ENCODE peak calls at places on chromosome 11, in seven cellular contexts. X, W, T, P, I, V and B are unnamed samples.

GRCh38 chr11:120316880-120317688 is 8.0 kb upstream of the TLCD5 start:
- DNase-seq in W (peak), I (peak), X (no peak), P (no peak), T (peak), V (peak), B (peak)

GRCh38 chr11:102487214-102487613 is 34.6 kb upstream of the TMEM123 start:
- DNase-seq in W (no peak), V (no peak), X (no peak), T (no peak), I (no peak), P (no peak), B (no peak)

GRCh38 chr11:131854391-131854790 is 484.0 kb downstream of the NTM start:
- DNase-seq in W (no peak), V (no peak), T (no peak), X (no peak), P (no peak), I (no peak), B (no peak)

GRCh38 chr11:122758974-122759373 is 79.3 kb upstream of the CRTAM start:
- DNase-seq in P (no peak), V (no peak), T (no peak), W (no peak), I (no peak), X (no peak), B (no peak)

GRCh38 chr11:122424636-122425035 is 230.9 kb upstream of the UBASH3B start:
- DNase-seq in W (no peak), V (no peak), T (no peak), P (no peak), I (no peak), X (no peak), B (no peak)

GRCh38 chr11:61919841-61920631 is 2.7 kb upstream of the RAB3IL1 start:
- DNase-seq in T (no peak), W (peak), X (no peak), P (no peak), V (no peak), I (peak), B (no peak)

GRCh38 chr11:2325123-2325522 is 23.3 kb downstream of the TSPAN32 start:
- DNase-seq in I (no peak), V (no peak), X (no peak), P (no peak), T (no peak), W (no peak), B (no peak)

GRCh38 chr11:10618490-10618889 is 50.0 kb upstream of the LYVE1 start:
- DNase-seq in V (no peak), P (no peak), I (peak), T (no peak), X (no peak), W (no peak), B (no peak)

GRCh38 chr11:6323291-6323905 is 3.1 kb upstream of the CAVIN3 start:
- DNase-seq in V (peak), I (no peak), T (no peak), X (no peak), W (peak), P (no peak), B (no peak)

GRCh38 chr11:71352748-71353147 is 95.4 kb downstream of the DHCR7 start:
- DNase-seq in V (no peak), P (no peak), W (no peak), X (no peak), I (no peak), T (no peak), B (no peak)

GRCh38 chr11:8102965-8103364 is 22.0 kb downstream of the TUB start:
- DNase-seq in P (no peak), I (no peak), T (no peak), W (no peak), V (no peak), X (no peak), B (no peak)

GRCh38 chr11:104136861-104137260 is 27.1 kb downstream of the PDGFD start:
- DNase-seq in T (no peak), X (no peak), W (no peak), P (no peak), I (no peak), V (no peak), B (no peak)

GRCh38 chr11:5910521-5910920 is 17.5 kb downstream of the OR52E5 start:
- DNase-seq in P (no peak), X (no peak), I (no peak), V (no peak), T (no peak), W (peak), B (no peak)

GRCh38 chr11:76615950-76616349 is 54.6 kb downstream of the LRRC32 start:
- DNase-seq in I (peak), V (no peak), P (no peak), W (peak), X (no peak), T (no peak), B (no peak)

GRCh38 chr11:75523189-75523588 is 2.6 kb downstream of the GDPD5 start:
- DNase-seq in P (peak), X (no peak), W (no peak), V (no peak), T (no peak), I (no peak), B (no peak)

GRCh38 chr11:4464216-4465159 is 15.4 kb downstream of the OR52K2 start:
- DNase-seq in P (no peak), V (no peak), X (no peak), T (no peak), W (peak), I (no peak), B (no peak)

GRCh38 chr11:132111781-132112380 is 741.5 kb downstream of the NTM start:
- DNase-seq in V (no peak), T (no peak), W (no peak), X (no peak), I (no peak), P (no peak), B (no peak)

GRCh38 chr11:40376346-40376745 is 1083.1 kb downstream of the LRRC4C start:
- DNase-seq in X (no peak), P (no peak), T (no peak), V (no peak), I (no peak), W (no peak), B (no peak)

GRCh38 chr11:47314992-47315391 is 37.5 kb downstream of the MYBPC3 start:
- DNase-seq in X (no peak), I (peak), T (no peak), W (no peak), P (no peak), V (no peak), B (no peak)

GRCh38 chr11:130827697-130828377 is 88.4 kb downstream of the SNX19 start:
- DNase-seq in X (peak), V (no peak), W (peak), I (peak), T (peak), P (no peak), B (no peak)

GRCh38 chr11:10746871-10747270 is 4.2 kb upstream of the CTR9 start:
- DNase-seq in X (no peak), T (no peak), P (no peak), V (no peak), I (no peak), W (no peak), B (no peak)

GRCh38 chr11:112537846-112538330 is 277.2 kb upstream of the PLET1 start:
- DNase-seq in P (no peak), I (no peak), X (no peak), T (no peak), V (no peak), W (no peak), B (no peak)
- TF ChIP-seq CTCF in P (no peak), I (no peak), X (no peak), T (no peak), V (no peak), W (no peak), B (no peak)

DNA sequence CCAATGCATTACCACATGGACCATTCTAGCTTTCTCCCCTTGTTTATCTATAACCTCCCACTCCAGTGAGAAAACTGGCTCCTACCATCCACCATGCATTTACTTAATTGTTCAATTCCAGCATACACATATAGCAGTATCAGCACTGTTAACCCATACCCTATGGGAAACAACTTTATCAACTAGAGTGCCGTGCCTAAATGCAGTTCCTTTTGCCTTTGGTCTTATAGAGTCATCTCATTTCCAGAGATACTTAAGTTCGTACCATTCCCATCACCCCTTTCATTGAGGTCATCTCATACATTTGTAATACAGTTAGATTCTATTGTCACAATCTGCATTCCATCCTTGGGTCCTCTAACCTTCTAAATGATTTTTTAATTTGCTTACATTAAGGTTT is 86.9 kb downstream of the PARVA start:
- DNase-seq in V (no peak), T (no peak), X (no peak), P (no peak), I (no peak), W (no peak), B (no peak)
- TF ChIP-seq CTCF in V (no peak), T (no peak), X (no peak), P (no peak), I (no peak), W (no peak), B (no peak)

GRCh38 chr11:18567081-18567480 is 21.5 kb downstream of the UEVLD start:
- DNase-seq in P (no peak), V (no peak), W (no peak), I (no peak), X (no peak), T (no peak), B (no peak)
- TF ChIP-seq CTCF in P (no peak), V (no peak), W (no peak), I (no peak), X (no peak), T (no peak), B (no peak)

GRCh38 chr11:44825058-44825795 is 98.5 kb downstream of the TSPAN18 start:
- DNase-seq in V (no peak), X (no peak), W (peak), T (no peak), I (no peak), P (no peak), B (no peak)

GRCh38 chr11:44826922-44827643 is 100.3 kb downstream of the TSPAN18 start:
- DNase-seq in V (no peak), W (no peak), I (no peak), P (no peak), X (no peak), T (no peak), B (no peak)

GRCh38 chr11:44823920-44824704 is 97.3 kb downstream of the TSPAN18 start:
- DNase-seq in T (no peak), X (peak), V (no peak), P (no peak), I (no peak), W (peak), B (no peak)

GRCh38 chr11:44822369-44822768 is 95.6 kb downstream of the TSPAN18 start:
- DNase-seq in W (no peak), V (no peak), I (no peak), X (no peak), T (no peak), P (no peak), B (no peak)

DNA sequence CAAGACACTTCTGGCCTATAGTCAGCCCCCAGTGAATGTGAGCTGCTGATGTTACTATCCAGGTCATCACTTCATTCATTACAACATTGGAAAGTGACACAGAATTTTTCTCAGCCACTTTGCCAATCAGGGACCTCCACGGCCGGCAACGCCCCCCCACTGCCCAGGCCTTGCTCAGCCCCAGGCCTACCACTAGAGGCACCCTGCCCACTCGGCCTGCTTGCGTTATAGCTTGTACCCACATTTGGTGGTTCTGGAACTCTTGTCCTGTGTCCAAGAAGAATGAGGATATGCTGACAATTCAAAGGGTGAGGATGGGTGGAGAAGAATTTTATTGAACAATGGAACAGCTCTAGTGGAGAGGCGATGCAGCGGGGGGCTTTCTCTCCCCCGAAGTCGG is 96.2 kb downstream of the TSPAN18 start:
- DNase-seq in W (peak), I (no peak), X (peak), P (peak), V (no peak), T (no peak), B (no peak)
- TF ChIP-seq CTCF in W (peak), I (no peak), X (no peak), P (peak), V (no peak), T (no peak), B (peak)

DNA sequence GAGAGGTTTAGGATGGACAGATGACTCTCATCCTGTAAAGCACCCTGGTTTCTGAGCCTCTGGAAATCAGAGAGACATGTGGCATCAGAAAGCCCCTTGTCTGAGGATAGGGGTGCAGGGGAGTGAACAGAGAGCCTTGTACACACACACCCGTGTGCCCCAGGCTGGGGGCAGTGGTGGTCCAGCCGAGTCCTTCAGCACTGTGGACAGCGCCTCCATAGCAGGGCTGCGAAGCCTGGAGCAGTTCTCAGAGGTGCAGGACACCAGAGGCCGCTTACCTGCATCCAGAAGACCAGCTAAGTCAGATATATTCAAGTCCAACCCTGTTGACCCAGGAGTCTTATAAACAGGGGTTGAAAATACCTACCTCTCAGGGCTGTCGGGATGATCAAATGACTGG is 11.5 kb upstream of the IGSF9B start:
- DNase-seq in V (no peak), I (no peak), T (no peak), W (peak), P (no peak), X (peak), B (no peak)
- TF ChIP-seq CTCF in V (no peak), I (no peak), T (no peak), W (no peak), P (no peak), X (no peak), B (no peak)

GRCh38 chr11:119095066-119095880 is 6.4 kb downstream of the DPAGT1 start:
- DNase-seq in T (peak), W (peak), P (peak), V (peak), I (peak), X (peak), B (peak)
- TF ChIP-seq CTCF in T (no peak), W (peak), P (peak), V (no peak), I (no peak), X (no peak), B (no peak)

DNA sequence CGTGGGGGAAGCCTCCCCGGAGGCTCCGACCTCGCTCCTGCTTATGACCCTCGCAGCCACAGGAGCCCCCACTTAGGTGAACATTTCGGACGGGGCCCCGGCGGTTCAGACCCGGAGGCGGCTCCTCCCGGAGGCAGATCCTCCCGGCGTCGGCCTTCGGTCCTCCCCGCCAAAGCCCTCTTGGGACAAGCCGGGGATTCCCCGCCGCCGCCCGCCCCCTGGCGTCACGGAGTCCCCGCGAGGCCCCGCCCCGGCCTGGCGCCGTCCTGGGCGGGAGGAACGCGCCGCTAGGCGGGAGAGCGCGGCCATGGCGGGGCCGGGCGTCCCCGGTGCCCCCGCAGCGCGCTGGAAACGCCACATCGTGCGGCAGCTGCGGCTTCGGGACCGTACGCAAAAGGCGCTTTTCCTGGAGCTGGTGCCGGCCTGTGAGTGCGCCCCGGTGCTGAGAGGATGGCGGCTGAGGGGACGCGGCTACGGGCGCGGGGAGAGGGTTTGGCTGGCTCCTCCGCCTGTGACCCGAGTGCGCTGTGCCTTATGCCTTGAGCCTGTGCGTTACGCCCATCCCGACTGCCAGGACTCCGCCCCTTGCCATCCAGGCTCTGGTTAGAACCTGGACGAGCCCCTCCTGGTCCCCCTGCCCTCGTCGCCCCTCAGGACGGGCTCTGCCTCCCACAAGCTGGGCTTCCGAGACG is at the start of gene ATG16L2:
- DNase-seq in W (peak), P (peak), T (peak), I (peak), V (peak), X (peak), B (peak)
- TF ChIP-seq CTCF in W (peak), P (no peak), T (peak), I (peak), V (no peak), X (no peak), B (peak)

DNA sequence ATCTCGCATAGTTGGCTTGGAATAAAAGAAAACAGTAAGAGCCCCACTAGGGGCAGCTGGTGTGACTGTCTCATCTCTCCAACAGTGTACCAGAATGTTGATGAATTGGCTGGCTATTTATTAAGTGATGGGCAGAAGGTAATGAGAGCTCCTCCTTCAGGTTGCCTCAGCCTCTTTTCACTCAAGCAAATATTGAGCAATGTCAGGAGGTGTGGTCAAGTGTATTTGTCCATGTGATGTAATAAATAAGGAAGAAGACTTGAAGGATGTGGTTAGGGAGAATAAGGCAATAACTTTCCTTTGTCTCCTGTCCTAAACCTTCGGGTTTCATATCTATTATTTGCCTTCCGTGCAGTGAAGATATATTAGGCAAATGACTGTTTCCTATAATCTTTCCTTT is at the start of gene TCN1:
- DNase-seq in I (no peak), X (no peak), P (no peak), W (no peak), V (no peak), T (no peak), B (no peak)
- TF ChIP-seq CTCF in I (no peak), X (no peak), P (no peak), W (no peak), V (no peak), T (no peak), B (no peak)

DNA sequence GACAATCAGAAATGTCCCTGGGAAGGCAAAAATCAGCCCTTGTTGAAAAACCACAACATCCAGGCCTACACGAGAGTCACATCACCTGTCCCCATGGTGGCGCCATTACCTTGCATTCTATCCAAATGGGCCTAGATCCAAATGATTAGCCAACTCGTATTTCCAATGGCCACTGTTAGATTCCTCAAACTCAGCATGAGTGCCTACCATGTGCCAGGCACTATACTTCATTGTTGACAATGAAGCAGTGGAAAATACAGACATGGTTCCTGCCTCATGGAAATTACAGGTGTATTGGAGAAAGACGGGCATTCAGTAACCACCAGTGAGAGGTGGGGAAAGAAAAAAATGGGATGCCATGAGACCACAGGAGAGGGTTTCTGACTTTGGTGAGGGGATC is 29.8 kb upstream of the CREB3L1 start:
- DNase-seq in W (peak), I (no peak), T (no peak), X (peak), P (peak), V (peak), B (no peak)
- TF ChIP-seq CTCF in W (peak), I (no peak), T (no peak), X (peak), P (peak), V (no peak), B (peak)